ENCODE peak calls at places on chromosomes 11 and 22, in four cellular contexts. One of them, this sample, is unnamed.

GRCh38 chr22:50613291-50613981 is 12.8 kb downstream of the MAPK8IP2 start:
- DNase-seq in stomach: peak; percentile 95
- DNase-seq in right lobe of liver: peak; percentile 88
- DNase-seq in endothelial cell of umbilical vein: no peak
- DNase-seq in this sample: no peak

GRCh38 chr11:26947379-26947844 is 46.5 kb upstream of the FIBIN start:
- DNase-seq in stomach: no peak
- DNase-seq in right lobe of liver: no peak
- DNase-seq in endothelial cell of umbilical vein: no peak
- DNase-seq in this sample: no peak

GRCh38 chr22:17945851-17946690 is 78.3 kb downstream of the MICAL3 start:
- DNase-seq in stomach: peak; percentile 2
- DNase-seq in right lobe of liver: no peak
- DNase-seq in endothelial cell of umbilical vein: no peak
- DNase-seq in this sample: no peak

GRCh38 chr11:125995313-125995712 is 49.5 kb downstream of the VSIG10L2 start:
- DNase-seq in stomach: no peak
- DNase-seq in right lobe of liver: no peak
- DNase-seq in endothelial cell of umbilical vein: no peak
- DNase-seq in this sample: no peak

GRCh38 chr11:6647282-6647679 is 8.3 kb downstream of the DCHS1 start:
- DNase-seq in stomach: no peak
- DNase-seq in right lobe of liver: no peak
- DNase-seq in endothelial cell of umbilical vein: peak; percentile 67
- DNase-seq in this sample: no peak

GRCh38 chr11:30852645-30853044 is 266.5 kb upstream of the MPPED2 start:
- DNase-seq in stomach: no peak
- DNase-seq in right lobe of liver: no peak
- DNase-seq in endothelial cell of umbilical vein: no peak
- DNase-seq in this sample: no peak

GRCh38 chr11:28241760-28242159 is 133.6 kb downstream of the METTL15 start:
- DNase-seq in stomach: no peak
- DNase-seq in right lobe of liver: no peak
- DNase-seq in endothelial cell of umbilical vein: no peak
- DNase-seq in this sample: no peak

GRCh38 chr11:11580831-11581492 is 40.8 kb downstream of the GALNT18 start:
- DNase-seq in stomach: no peak
- DNase-seq in right lobe of liver: no peak
- DNase-seq in endothelial cell of umbilical vein: no peak
- DNase-seq in this sample: no peak

GRCh38 chr11:10261821-10262220 is 32.2 kb downstream of the SBF2 start:
- DNase-seq in stomach: no peak
- DNase-seq in right lobe of liver: no peak
- DNase-seq in endothelial cell of umbilical vein: peak; percentile 21
- DNase-seq in this sample: no peak

GRCh38 chr11:76578655-76579046 is 91.9 kb downstream of the LRRC32 start:
- DNase-seq in stomach: no peak
- DNase-seq in right lobe of liver: peak; percentile 53
- DNase-seq in endothelial cell of umbilical vein: peak; percentile 89
- DNase-seq in this sample: no peak

GRCh38 chr11:44916797-44917196 is 33.9 kb downstream of the TP53I11 start:
- DNase-seq in stomach: no peak
- DNase-seq in right lobe of liver: no peak
- DNase-seq in endothelial cell of umbilical vein: no peak
- DNase-seq in this sample: no peak
- TF ChIP-seq POLR2A in stomach: no peak
- TF ChIP-seq POLR2A in right lobe of liver: no peak
- TF ChIP-seq POLR2A in endothelial cell of umbilical vein: no peak
- TF ChIP-seq POLR2A in this sample: no peak

DNA sequence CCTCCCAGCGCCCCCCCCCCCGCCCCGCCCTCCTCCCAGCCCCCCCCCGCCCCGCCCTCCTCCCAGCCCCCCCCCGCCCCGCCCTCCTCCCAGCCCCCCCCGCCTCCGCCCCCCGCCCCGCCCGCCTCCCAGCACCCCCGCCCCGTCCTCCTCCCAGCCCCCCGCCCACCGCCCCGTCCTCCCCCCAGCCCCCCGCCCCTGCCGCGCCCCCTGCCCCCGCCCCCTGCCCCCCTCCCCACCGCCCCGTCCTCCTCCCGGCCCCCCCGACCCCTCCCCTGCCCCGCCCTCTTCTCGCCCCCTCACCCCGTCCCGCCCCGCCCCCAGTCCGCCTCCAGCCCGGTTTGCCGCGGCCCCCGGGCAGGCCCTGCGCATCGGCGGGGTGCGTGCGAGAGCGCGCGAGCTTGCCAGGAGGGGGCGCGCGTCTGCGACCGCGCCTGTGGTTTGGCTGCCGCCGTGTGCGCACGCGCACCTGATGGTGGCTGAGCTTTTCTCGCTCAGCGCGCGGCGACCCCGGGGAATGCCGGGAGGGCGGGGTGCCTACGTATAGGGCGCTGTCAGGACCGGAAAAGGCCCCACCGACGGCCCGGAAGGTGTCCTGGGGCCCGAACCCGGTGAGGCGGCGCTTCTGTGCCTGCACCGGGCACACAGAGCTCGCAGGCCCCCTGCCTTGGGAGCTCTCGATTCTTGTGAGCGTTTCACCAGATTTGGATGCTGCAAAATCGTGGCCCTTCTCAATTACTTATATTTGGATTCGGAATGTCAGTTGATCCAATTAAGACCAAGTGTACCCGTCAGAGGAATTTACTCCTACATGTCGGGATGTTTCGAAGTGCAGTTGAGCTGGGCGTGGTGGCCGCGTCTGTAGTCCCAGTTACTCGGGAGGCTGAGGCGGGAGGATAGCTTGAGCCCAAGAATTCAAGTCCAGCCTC is 501 bp upstream of the TTLL12 start:
- DNase-seq in stomach: peak; percentile 98
- DNase-seq in right lobe of liver: peak; percentile 98
- DNase-seq in endothelial cell of umbilical vein: peak; percentile 94
- DNase-seq in this sample: peak; percentile 98
- TF ChIP-seq POLR2A in stomach: no peak
- TF ChIP-seq POLR2A in right lobe of liver: peak; percentile 83
- TF ChIP-seq POLR2A in endothelial cell of umbilical vein: peak; percentile 84
- TF ChIP-seq POLR2A in this sample: peak; percentile 96

GRCh38 chr11:78374917-78375316 is 42.7 kb downstream of the GAB2 start:
- DNase-seq in stomach: no peak
- DNase-seq in right lobe of liver: no peak
- DNase-seq in endothelial cell of umbilical vein: no peak
- DNase-seq in this sample: no peak
- TF ChIP-seq POLR2A in stomach: no peak
- TF ChIP-seq POLR2A in right lobe of liver: no peak
- TF ChIP-seq POLR2A in endothelial cell of umbilical vein: no peak
- TF ChIP-seq POLR2A in this sample: no peak

DNA sequence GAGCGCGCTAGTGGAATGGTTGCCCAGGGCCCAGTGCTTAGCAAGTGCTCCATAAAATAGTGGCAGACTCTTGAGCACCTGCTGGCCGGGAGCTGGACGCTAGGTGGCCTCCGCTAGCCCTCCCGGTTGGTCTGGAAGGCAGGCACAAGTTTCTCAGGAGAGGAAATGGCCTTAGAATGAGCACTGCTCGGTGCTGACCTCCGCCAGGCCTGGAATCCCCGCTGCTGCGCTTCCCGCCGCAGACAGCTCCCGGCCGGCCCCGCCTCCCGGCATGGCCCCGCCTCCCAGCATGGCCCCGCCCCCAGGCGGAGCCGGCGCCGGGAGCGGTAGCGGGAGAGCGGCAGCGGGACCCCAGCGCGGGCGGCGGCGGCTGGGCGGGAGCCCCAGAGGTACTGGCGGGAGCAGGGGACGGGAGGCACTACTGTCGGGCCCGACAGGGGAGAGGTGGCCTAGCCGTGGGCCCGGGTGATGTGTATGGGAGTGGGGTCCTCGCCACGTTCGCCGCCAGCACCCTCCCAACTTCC is at the start of gene SIPA1:
- DNase-seq in stomach: peak; percentile 78
- DNase-seq in right lobe of liver: peak; percentile 87
- DNase-seq in endothelial cell of umbilical vein: peak; percentile 96
- DNase-seq in this sample: peak; percentile 80
- TF ChIP-seq POLR2A in stomach: no peak
- TF ChIP-seq POLR2A in right lobe of liver: peak; percentile 79
- TF ChIP-seq POLR2A in endothelial cell of umbilical vein: peak; percentile 96
- TF ChIP-seq POLR2A in this sample: peak; percentile 68

GRCh38 chr11:134037093-134037908 is 31.6 kb upstream of the JAM3 start:
- DNase-seq in stomach: peak; percentile 65
- DNase-seq in right lobe of liver: peak; percentile 69
- DNase-seq in endothelial cell of umbilical vein: peak; percentile 37
- DNase-seq in this sample: no peak
- TF ChIP-seq POLR2A in stomach: no peak
- TF ChIP-seq POLR2A in right lobe of liver: no peak
- TF ChIP-seq POLR2A in endothelial cell of umbilical vein: no peak
- TF ChIP-seq POLR2A in this sample: no peak

GRCh38 chr11:2825886-2826678 is 59.5 kb downstream of the CDKN1C start:
- DNase-seq in stomach: no peak
- DNase-seq in right lobe of liver: no peak
- DNase-seq in endothelial cell of umbilical vein: peak; percentile 61
- DNase-seq in this sample: no peak
- TF ChIP-seq POLR2A in stomach: no peak
- TF ChIP-seq POLR2A in right lobe of liver: no peak
- TF ChIP-seq POLR2A in endothelial cell of umbilical vein: no peak
- TF ChIP-seq POLR2A in this sample: no peak

GRCh38 chr11:695332-695605 is 247 bp upstream of the DEAF1 start:
- DNase-seq in stomach: no peak
- DNase-seq in right lobe of liver: no peak
- DNase-seq in endothelial cell of umbilical vein: no peak
- DNase-seq in this sample: no peak

GRCh38 chr11:693415-693831 is 1.6 kb downstream of the DEAF1 start:
- DNase-seq in stomach: no peak
- DNase-seq in right lobe of liver: no peak
- DNase-seq in endothelial cell of umbilical vein: peak; percentile 31
- DNase-seq in this sample: no peak

GRCh38 chr11:693887-694562 is 997 bp downstream of the DEAF1 start:
- DNase-seq in stomach: no peak
- DNase-seq in right lobe of liver: no peak
- DNase-seq in endothelial cell of umbilical vein: no peak
- DNase-seq in this sample: no peak

GRCh38 chr11:695606-696381 is at the start of gene TMEM80:
- DNase-seq in stomach: peak; percentile 100
- DNase-seq in right lobe of liver: peak; percentile 99
- DNase-seq in endothelial cell of umbilical vein: peak; percentile 97
- DNase-seq in this sample: no peak

DNA sequence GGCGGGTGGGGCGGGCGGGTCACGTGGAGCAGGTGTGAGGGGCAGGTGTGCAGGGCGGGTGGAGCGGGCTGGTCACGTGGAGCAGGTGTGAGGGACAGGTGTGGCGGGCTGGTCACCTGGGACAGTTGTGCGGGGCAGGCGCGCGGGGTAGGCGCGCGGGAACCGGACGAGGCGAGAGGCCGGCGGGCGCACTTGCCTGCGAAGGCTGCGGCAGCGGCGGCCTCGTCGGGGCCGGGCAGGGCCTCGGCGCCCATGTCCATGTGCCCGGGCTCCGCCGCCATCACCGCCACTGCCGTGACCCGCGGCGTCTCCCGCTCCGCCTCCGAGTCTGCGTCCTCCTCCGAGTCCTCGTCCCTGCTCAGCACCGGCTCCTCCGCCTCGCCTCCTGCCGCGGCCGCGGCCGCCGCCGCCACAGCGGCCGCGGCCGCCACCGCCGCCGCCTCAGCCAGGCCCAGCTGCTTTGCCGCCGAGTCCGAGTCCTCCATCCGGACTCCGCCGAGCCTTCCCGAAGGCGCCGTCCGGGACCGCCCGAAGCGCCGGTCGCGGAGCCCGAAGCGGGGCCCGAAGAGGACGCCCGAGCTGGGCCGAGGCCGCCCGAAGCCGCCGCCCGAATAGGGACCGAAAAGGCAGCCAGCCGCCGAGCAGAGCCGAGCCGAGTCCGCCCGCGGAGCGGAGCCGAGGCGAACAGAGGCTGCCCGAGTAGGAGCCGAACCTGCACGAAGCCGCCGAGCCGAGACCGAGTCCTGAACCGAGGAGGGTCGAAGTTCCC is at the start of gene DEAF1:
- DNase-seq in stomach: peak; percentile 99
- DNase-seq in right lobe of liver: peak; percentile 98
- DNase-seq in endothelial cell of umbilical vein: peak; percentile 96
- DNase-seq in this sample: peak; percentile 78
- TF ChIP-seq POLR2A in stomach: no peak
- TF ChIP-seq POLR2A in right lobe of liver: no peak
- TF ChIP-seq POLR2A in endothelial cell of umbilical vein: peak; percentile 54
- TF ChIP-seq POLR2A in this sample: peak; percentile 43

DNA sequence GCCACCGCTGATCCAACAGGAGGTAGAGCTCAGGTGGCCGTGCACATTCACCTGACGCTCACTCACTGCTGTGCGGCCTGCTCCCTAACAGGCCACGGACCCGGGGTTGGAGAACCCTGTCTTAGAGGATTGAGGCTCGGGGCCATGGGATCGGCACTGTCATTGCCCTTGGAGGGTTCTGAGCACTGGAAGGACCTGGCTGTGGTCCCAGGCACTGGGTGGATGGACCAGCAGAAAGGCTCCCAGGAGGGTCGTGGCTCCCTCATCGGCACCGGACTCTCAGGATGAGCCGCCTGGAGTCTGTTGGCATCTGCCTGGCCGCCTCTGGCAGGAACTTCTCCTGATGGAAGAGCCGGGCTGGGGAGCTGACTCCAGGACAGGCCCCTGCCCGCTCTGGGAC is 6.5 kb downstream of the KCNQ1 start:
- DNase-seq in stomach: no peak
- DNase-seq in right lobe of liver: peak; percentile 16
- DNase-seq in endothelial cell of umbilical vein: no peak
- DNase-seq in this sample: no peak
- TF ChIP-seq POLR2A in stomach: no peak
- TF ChIP-seq POLR2A in right lobe of liver: no peak
- TF ChIP-seq POLR2A in endothelial cell of umbilical vein: no peak
- TF ChIP-seq POLR2A in this sample: no peak

GRCh38 chr11:17184882-17185587 is 22.8 kb downstream of the PIK3C2A start:
- DNase-seq in stomach: no peak
- DNase-seq in right lobe of liver: no peak
- DNase-seq in endothelial cell of umbilical vein: no peak
- DNase-seq in this sample: no peak
- TF ChIP-seq POLR2A in stomach: no peak
- TF ChIP-seq POLR2A in right lobe of liver: no peak
- TF ChIP-seq POLR2A in endothelial cell of umbilical vein: no peak
- TF ChIP-seq POLR2A in this sample: no peak

This sample was measured in GM12892.